ENCODE peak calls at places on chromosome 5, in four cellular contexts. W is A172, V is GM12878, H is memory B cell. R is an unnamed sample.

GRCh38 chr5:126998201-126998631 is 32.1 kb downstream of the MARCHF3 start:
- DNase-seq in W (no peak), V (peak; percentile 35), H (no peak), R (peak; percentile 58)

GRCh38 chr5:64502181-64502580 is 3.6 kb upstream of the RGS7BP start:
- DNase-seq in W (no peak), V (no peak), H (no peak), R (no peak)

GRCh38 chr5:31982027-31982426 is 192.1 kb downstream of the GOLPH3 start:
- DNase-seq in W (no peak), V (no peak), H (no peak), R (no peak)

GRCh38 chr5:35813456-35813855 is 43.2 kb upstream of the IL7R start:
- DNase-seq in W (no peak), V (no peak), H (no peak), R (no peak)

GRCh38 chr5:21817668-21818419 is 1035.3 kb downstream of the CDH12 start:
- DNase-seq in W (no peak), V (no peak), H (no peak), R (no peak)

GRCh38 chr5:69231281-69231680 is 3.4 kb upstream of the CDK7 start:
- DNase-seq in W (no peak), V (no peak), H (no peak), R (no peak)

GRCh38 chr5:92945630-92946097 is 635.4 kb downstream of the NR2F1-AS1 start:
- DNase-seq in W (peak; percentile 6), V (no peak), H (no peak), R (peak; percentile 18)

GRCh38 chr5:157331807-157332206 is 65.9 kb downstream of the CYFIP2 start:
- DNase-seq in W (no peak), V (no peak), H (no peak), R (no peak)

GRCh38 chr5:40680741-40681350 is 1.1 kb downstream of the PTGER4 start:
- DNase-seq in W (no peak), V (no peak), H (peak; percentile 41), R (no peak)